ENCODE peak calls at places on chromosomes 4 and X, in seven cellular contexts. One of them, this sample, is unnamed.

GRCh38 chrX:18579495-18579894 is 92.4 kb downstream of the RS1 start:
- DNase-seq in heart left ventricle: no peak
- DNase-seq in body of pancreas: no peak
- DNase-seq in ascending aorta: no peak
- DNase-seq in colonic mucosa: no peak
- DNase-seq in pancreas: no peak
- DNase-seq in trophoblast cell: no peak
- DNase-seq in this sample: no peak

GRCh38 chr4:37567781-37568180 is 118.4 kb downstream of the RELL1 start:
- DNase-seq in body of pancreas: no peak
- DNase-seq in heart left ventricle: no peak
- DNase-seq in colonic mucosa: no peak
- DNase-seq in trophoblast cell: peak; percentile 48
- DNase-seq in pancreas: no peak
- DNase-seq in ascending aorta: no peak
- DNase-seq in this sample: no peak

GRCh38 chrX:71487814-71488213 is 45.1 kb upstream of the OGT start:
- DNase-seq in heart left ventricle: no peak
- DNase-seq in pancreas: no peak
- DNase-seq in trophoblast cell: no peak
- DNase-seq in ascending aorta: no peak
- DNase-seq in body of pancreas: no peak
- DNase-seq in colonic mucosa: no peak
- DNase-seq in this sample: no peak

GRCh38 chrX:63128509-63128908 is 222.6 kb downstream of the SPIN4 start:
- DNase-seq in body of pancreas: peak; percentile 48
- DNase-seq in ascending aorta: no peak
- DNase-seq in colonic mucosa: no peak
- DNase-seq in heart left ventricle: no peak
- DNase-seq in pancreas: no peak
- DNase-seq in trophoblast cell: peak; percentile 50
- DNase-seq in this sample: peak; percentile 2

GRCh38 chrX:41452565-41452964 is 5.4 kb downstream of the NYX start:
- DNase-seq in colonic mucosa: no peak
- DNase-seq in body of pancreas: no peak
- DNase-seq in heart left ventricle: no peak
- DNase-seq in pancreas: no peak
- DNase-seq in ascending aorta: no peak
- DNase-seq in trophoblast cell: peak; percentile 71
- DNase-seq in this sample: no peak

GRCh38 chrX:154366666-154367055 is 7.8 kb downstream of the FLNA start:
- DNase-seq in body of pancreas: no peak
- DNase-seq in ascending aorta: no peak
- DNase-seq in colonic mucosa: no peak
- DNase-seq in heart left ventricle: peak; percentile 71
- DNase-seq in pancreas: no peak
- DNase-seq in trophoblast cell: no peak
- DNase-seq in this sample: no peak

GRCh38 chr4:172650758-172651495 is 517.7 kb upstream of the GALNT7 start:
- DNase-seq in colonic mucosa: no peak
- DNase-seq in ascending aorta: no peak
- DNase-seq in heart left ventricle: no peak
- DNase-seq in body of pancreas: no peak
- DNase-seq in pancreas: no peak
- DNase-seq in trophoblast cell: no peak
- DNase-seq in this sample: no peak

GRCh38 chrX:131828482-131828881 is 194.6 kb upstream of the STK26 start:
- DNase-seq in colonic mucosa: no peak
- DNase-seq in pancreas: no peak
- DNase-seq in trophoblast cell: no peak
- DNase-seq in ascending aorta: no peak
- DNase-seq in body of pancreas: peak; percentile 20
- DNase-seq in heart left ventricle: no peak
- DNase-seq in this sample: no peak

GRCh38 chr4:146370841-146371240 is 150.9 kb downstream of the SLC10A7 start:
- DNase-seq in pancreas: no peak
- DNase-seq in ascending aorta: no peak
- DNase-seq in heart left ventricle: no peak
- DNase-seq in colonic mucosa: no peak
- DNase-seq in trophoblast cell: peak; percentile 68
- DNase-seq in body of pancreas: no peak
- DNase-seq in this sample: no peak

GRCh38 chr4:89703831-89704230 is 133.1 kb downstream of the SNCA start:
- DNase-seq in ascending aorta: no peak
- DNase-seq in colonic mucosa: no peak
- DNase-seq in pancreas: no peak
- DNase-seq in body of pancreas: no peak
- DNase-seq in heart left ventricle: no peak
- DNase-seq in trophoblast cell: no peak
- DNase-seq in this sample: no peak

GRCh38 chr4:102139932-102140331 is 205.3 kb downstream of the SLC39A8 start:
- DNase-seq in pancreas: no peak
- DNase-seq in trophoblast cell: peak; percentile 39
- DNase-seq in body of pancreas: no peak
- DNase-seq in ascending aorta: no peak
- DNase-seq in colonic mucosa: no peak
- DNase-seq in heart left ventricle: no peak
- DNase-seq in this sample: no peak

GRCh38 chrX:8906299-8906698 is 105.1 kb upstream of the FAM9A start:
- DNase-seq in trophoblast cell: no peak
- DNase-seq in pancreas: no peak
- DNase-seq in colonic mucosa: no peak
- DNase-seq in ascending aorta: no peak
- DNase-seq in body of pancreas: no peak
- DNase-seq in heart left ventricle: no peak
- DNase-seq in this sample: no peak

GRCh38 chrX:141975839-141976238 is 72.1 kb downstream of the MAGEC1 start:
- DNase-seq in body of pancreas: no peak
- DNase-seq in ascending aorta: no peak
- DNase-seq in pancreas: no peak
- DNase-seq in trophoblast cell: no peak
- DNase-seq in colonic mucosa: no peak
- DNase-seq in heart left ventricle: no peak
- DNase-seq in this sample: no peak

GRCh38 chr4:4308800-4309441 is 18.9 kb downstream of the ZBTB49 start:
- DNase-seq in body of pancreas: no peak
- DNase-seq in colonic mucosa: no peak
- DNase-seq in pancreas: no peak
- DNase-seq in ascending aorta: no peak
- DNase-seq in heart left ventricle: no peak
- DNase-seq in trophoblast cell: no peak
- DNase-seq in this sample: no peak

GRCh38 chr4:86818845-86819244 is 30.3 kb downstream of the SLC10A6 start:
- DNase-seq in pancreas: no peak
- DNase-seq in body of pancreas: no peak
- DNase-seq in ascending aorta: no peak
- DNase-seq in heart left ventricle: no peak
- DNase-seq in colonic mucosa: no peak
- DNase-seq in trophoblast cell: no peak
- DNase-seq in this sample: no peak

GRCh38 chr4:78661923-78662521 is 110.5 kb downstream of the ANXA3 start:
- DNase-seq in colonic mucosa: peak; percentile 49
- DNase-seq in ascending aorta: no peak
- DNase-seq in body of pancreas: no peak
- DNase-seq in pancreas: no peak
- DNase-seq in trophoblast cell: no peak
- DNase-seq in heart left ventricle: no peak
- DNase-seq in this sample: no peak

GRCh38 chr4:113633467-113633866 is 128.1 kb downstream of the CAMK2D start:
- DNase-seq in colonic mucosa: no peak
- DNase-seq in body of pancreas: no peak
- DNase-seq in trophoblast cell: no peak
- DNase-seq in heart left ventricle: peak; percentile 48
- DNase-seq in pancreas: no peak
- DNase-seq in ascending aorta: no peak
- DNase-seq in this sample: no peak

GRCh38 chrX:31117195-31117594 is 45.4 kb upstream of the FTHL17 start:
- DNase-seq in heart left ventricle: no peak
- DNase-seq in body of pancreas: no peak
- DNase-seq in pancreas: no peak
- DNase-seq in trophoblast cell: no peak
- DNase-seq in ascending aorta: no peak
- DNase-seq in colonic mucosa: no peak
- DNase-seq in this sample: no peak

GRCh38 chr4:57309658-57310057 is 199.5 kb upstream of the IGFBP7 start:
- DNase-seq in body of pancreas: no peak
- DNase-seq in heart left ventricle: no peak
- DNase-seq in pancreas: no peak
- DNase-seq in trophoblast cell: peak; percentile 82
- DNase-seq in colonic mucosa: no peak
- DNase-seq in ascending aorta: no peak
- DNase-seq in this sample: no peak

GRCh38 chr4:57119054-57119651 is 9.0 kb upstream of the IGFBP7 start:
- DNase-seq in pancreas: no peak
- DNase-seq in ascending aorta: peak; percentile 89
- DNase-seq in trophoblast cell: peak; percentile 26
- DNase-seq in body of pancreas: no peak
- DNase-seq in heart left ventricle: peak; percentile 89
- DNase-seq in colonic mucosa: peak; percentile 34
- DNase-seq in this sample: peak; percentile 76

GRCh38 chr4:158722291-158722916 is 792 bp downstream of the PPID start:
- DNase-seq in trophoblast cell: peak; percentile 19
- DNase-seq in body of pancreas: peak; percentile 16
- DNase-seq in ascending aorta: no peak
- DNase-seq in colonic mucosa: peak; percentile 46
- DNase-seq in pancreas: no peak
- DNase-seq in heart left ventricle: no peak
- DNase-seq in this sample: no peak

GRCh38 chr4:150253965-150254364 is 175.7 kb downstream of the DCLK2 start:
- DNase-seq in colonic mucosa: no peak
- DNase-seq in trophoblast cell: no peak
- DNase-seq in body of pancreas: no peak
- DNase-seq in ascending aorta: peak; percentile 58
- DNase-seq in pancreas: no peak
- DNase-seq in heart left ventricle: no peak
- DNase-seq in this sample: no peak

GRCh38 chrX:148448686-148449085 is 51.7 kb upstream of the AFF2 start:
- DNase-seq in pancreas: no peak
- DNase-seq in ascending aorta: no peak
- DNase-seq in heart left ventricle: no peak
- DNase-seq in colonic mucosa: no peak
- DNase-seq in body of pancreas: no peak
- DNase-seq in trophoblast cell: no peak
- DNase-seq in this sample: no peak

GRCh38 chr4:23361453-23361852 is 528.4 kb downstream of the PPARGC1A start:
- DNase-seq in body of pancreas: no peak
- DNase-seq in trophoblast cell: no peak
- DNase-seq in colonic mucosa: no peak
- DNase-seq in pancreas: no peak
- DNase-seq in heart left ventricle: no peak
- DNase-seq in ascending aorta: no peak
- DNase-seq in this sample: no peak

GRCh38 chr4:23364167-23364566 is 525.7 kb downstream of the PPARGC1A start:
- DNase-seq in ascending aorta: no peak
- DNase-seq in pancreas: no peak
- DNase-seq in colonic mucosa: no peak
- DNase-seq in body of pancreas: no peak
- DNase-seq in heart left ventricle: no peak
- DNase-seq in trophoblast cell: no peak
- DNase-seq in this sample: no peak

GRCh38 chr4:23368081-23368697 is 521.7 kb downstream of the PPARGC1A start:
- DNase-seq in body of pancreas: no peak
- DNase-seq in colonic mucosa: peak; percentile 50
- DNase-seq in trophoblast cell: peak; percentile 15
- DNase-seq in ascending aorta: no peak
- DNase-seq in heart left ventricle: peak; percentile 46
- DNase-seq in pancreas: no peak
- DNase-seq in this sample: peak; percentile 27

GRCh38 chr4:23366207-23366906 is 523.5 kb downstream of the PPARGC1A start:
- DNase-seq in body of pancreas: no peak
- DNase-seq in colonic mucosa: no peak
- DNase-seq in pancreas: no peak
- DNase-seq in ascending aorta: no peak
- DNase-seq in heart left ventricle: no peak
- DNase-seq in trophoblast cell: no peak
- DNase-seq in this sample: no peak

DNA sequence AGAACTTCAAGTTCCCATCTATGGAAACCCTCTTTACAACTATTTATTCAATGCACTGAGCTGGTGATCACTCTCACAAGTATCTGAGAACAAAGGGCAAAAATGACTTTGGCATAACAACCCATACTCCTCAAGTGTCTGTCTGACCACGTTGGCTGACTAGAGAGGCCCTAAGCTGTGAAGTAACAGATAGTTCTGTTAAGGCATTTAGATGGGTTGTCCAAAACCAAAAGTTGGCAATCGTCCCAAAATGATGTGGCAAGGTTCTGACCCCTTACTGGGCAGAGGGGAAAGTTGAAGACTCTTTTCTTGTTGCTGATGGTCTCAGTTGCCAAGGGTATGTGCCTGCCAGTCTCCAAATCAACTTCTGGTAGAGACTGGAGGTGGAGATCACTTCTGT is 524.8 kb downstream of the PPARGC1A start:
- DNase-seq in body of pancreas: no peak
- DNase-seq in ascending aorta: no peak
- DNase-seq in trophoblast cell: peak; percentile 25
- DNase-seq in heart left ventricle: peak; percentile 23
- DNase-seq in colonic mucosa: no peak
- DNase-seq in pancreas: no peak
- DNase-seq in this sample: no peak
- H3K27ac ChIP-seq in body of pancreas: no peak overlapping the region
- H3K27ac ChIP-seq in ascending aorta: no peak overlapping the region
- H3K27ac ChIP-seq in trophoblast cell: no peak overlapping the region
- H3K27ac ChIP-seq in heart left ventricle: no peak overlapping the region
- H3K27ac ChIP-seq in colonic mucosa: no peak overlapping the region
- H3K27ac ChIP-seq in pancreas: no peak overlapping the region
- H3K27ac ChIP-seq in this sample: no peak overlapping the region

GRCh38 chr4:46993075-46994006 is at the start of gene GABRA4:
- DNase-seq in trophoblast cell: no peak
- DNase-seq in body of pancreas: no peak
- DNase-seq in colonic mucosa: no peak
- DNase-seq in ascending aorta: no peak
- DNase-seq in pancreas: peak; percentile 54
- DNase-seq in heart left ventricle: peak; percentile 38
- DNase-seq in this sample: no peak
- H3K4me3 ChIP-seq in trophoblast cell: peak within 1 kb of the TSS; percentile 70
- H3K4me3 ChIP-seq in body of pancreas: no peak within 1 kb of the TSS
- H3K4me3 ChIP-seq in colonic mucosa: peak within 1 kb of the TSS; percentile 10
- H3K4me3 ChIP-seq in ascending aorta: peak within 1 kb of the TSS; percentile 49
- H3K4me3 ChIP-seq in pancreas: no peak within 1 kb of the TSS
- H3K4me3 ChIP-seq in heart left ventricle: peak within 1 kb of the TSS; percentile 54
- H3K4me3 ChIP-seq in this sample: peak within 1 kb of the TSS; percentile 27

GRCh38 chrX:105515561-105515960 is 295.1 kb upstream of the TEX13A start:
- DNase-seq in heart left ventricle: no peak
- DNase-seq in colonic mucosa: no peak
- DNase-seq in trophoblast cell: no peak
- DNase-seq in ascending aorta: no peak
- DNase-seq in pancreas: no peak
- DNase-seq in body of pancreas: no peak
- DNase-seq in this sample: no peak
- H3K4me1 ChIP-seq in heart left ventricle: no peaks in the 10 kb centered on the region
- H3K4me1 ChIP-seq in colonic mucosa: no peaks in the 10 kb centered on the region
- H3K4me1 ChIP-seq in trophoblast cell: no peaks in the 10 kb centered on the region
- H3K4me1 ChIP-seq in ascending aorta: no peaks in the 10 kb centered on the region
- H3K4me1 ChIP-seq in pancreas: no peaks in the 10 kb centered on the region
- H3K4me1 ChIP-seq in body of pancreas: no peaks in the 10 kb centered on the region
- H3K4me1 ChIP-seq in this sample: no peaks in the 10 kb centered on the region

DNA sequence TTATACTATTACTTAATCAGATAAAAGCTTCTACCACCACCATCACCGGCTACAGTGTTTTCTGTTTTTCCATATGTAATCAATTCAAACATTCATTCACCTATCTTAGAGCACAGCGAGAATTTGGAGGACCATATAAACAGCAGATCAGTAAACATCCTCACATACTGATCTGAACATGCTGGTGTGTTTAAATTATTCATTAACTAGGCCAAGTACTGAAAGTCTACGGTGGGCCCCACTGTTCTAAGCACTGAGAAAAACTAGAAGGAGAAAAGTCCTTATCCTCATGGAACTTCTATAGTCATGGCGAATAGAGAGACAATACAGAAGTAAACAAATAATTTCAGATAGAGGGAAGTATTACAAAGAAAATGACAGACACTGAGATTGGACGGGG is 176.6 kb downstream of the NR3C2 start:
- DNase-seq in colonic mucosa: no peak
- DNase-seq in body of pancreas: no peak
- DNase-seq in pancreas: no peak
- DNase-seq in heart left ventricle: no peak
- DNase-seq in trophoblast cell: no peak
- DNase-seq in ascending aorta: no peak
- DNase-seq in this sample: no peak
- H3K27ac ChIP-seq in colonic mucosa: no peak overlapping the region
- H3K27ac ChIP-seq in body of pancreas: no peak overlapping the region
- H3K27ac ChIP-seq in pancreas: no peak overlapping the region
- H3K27ac ChIP-seq in heart left ventricle: no peak overlapping the region
- H3K27ac ChIP-seq in trophoblast cell: no peak overlapping the region
- H3K27ac ChIP-seq in ascending aorta: no peak overlapping the region
- H3K27ac ChIP-seq in this sample: no peak overlapping the region

This sample was measured in right cardiac atrium.